ENCODE peak calls at places on chromosomes 3 and 15, in five cellular contexts. One of them, this sample, is unnamed.

GRCh38 chr15:47717036-47717611 is at the start of gene SEMA6D:
- DNase-seq in K562: no peak
- DNase-seq in stomach: peak
- DNase-seq in sigmoid colon: peak
- DNase-seq in HCT116: no peak
- DNase-seq in this sample: peak

GRCh38 chr3:107545680-107546120 is 22.9 kb downstream of the BBX start:
- DNase-seq in sigmoid colon: no peak
- DNase-seq in HCT116: no peak
- DNase-seq in K562: no peak
- DNase-seq in stomach: no peak
- DNase-seq in this sample: no peak

GRCh38 chr3:72011495-72011894 is 226.5 kb upstream of the PROK2 start:
- DNase-seq in stomach: no peak
- DNase-seq in K562: no peak
- DNase-seq in HCT116: no peak
- DNase-seq in sigmoid colon: no peak
- DNase-seq in this sample: no peak

GRCh38 chr3:89521328-89521727 is 413.9 kb downstream of the EPHA3 start:
- DNase-seq in stomach: no peak
- DNase-seq in K562: no peak
- DNase-seq in HCT116: no peak
- DNase-seq in sigmoid colon: no peak
- DNase-seq in this sample: no peak

GRCh38 chr3:8964436-8965370 is 1.4 kb upstream of the RAD18 start:
- DNase-seq in HCT116: peak
- DNase-seq in stomach: peak
- DNase-seq in K562: no peak
- DNase-seq in sigmoid colon: no peak
- DNase-seq in this sample: no peak

GRCh38 chr3:62911531-62911930 is 36.3 kb upstream of the CADPS start:
- DNase-seq in sigmoid colon: no peak
- DNase-seq in K562: no peak
- DNase-seq in stomach: no peak
- DNase-seq in HCT116: no peak
- DNase-seq in this sample: no peak

GRCh38 chr3:172096881-172097420 is 57.6 kb downstream of the FNDC3B start:
- DNase-seq in stomach: peak
- DNase-seq in sigmoid colon: no peak
- DNase-seq in K562: peak
- DNase-seq in HCT116: no peak
- DNase-seq in this sample: no peak

GRCh38 chr15:59686389-59686788 is 2.7 kb downstream of the BNIP2 start:
- DNase-seq in HCT116: no peak
- DNase-seq in sigmoid colon: no peak
- DNase-seq in stomach: no peak
- DNase-seq in K562: no peak
- DNase-seq in this sample: peak

GRCh38 chr3:23356169-23356568 is 153.0 kb downstream of the UBE2E2 start:
- DNase-seq in sigmoid colon: no peak
- DNase-seq in HCT116: no peak
- DNase-seq in stomach: no peak
- DNase-seq in K562: no peak
- DNase-seq in this sample: no peak

DNA sequence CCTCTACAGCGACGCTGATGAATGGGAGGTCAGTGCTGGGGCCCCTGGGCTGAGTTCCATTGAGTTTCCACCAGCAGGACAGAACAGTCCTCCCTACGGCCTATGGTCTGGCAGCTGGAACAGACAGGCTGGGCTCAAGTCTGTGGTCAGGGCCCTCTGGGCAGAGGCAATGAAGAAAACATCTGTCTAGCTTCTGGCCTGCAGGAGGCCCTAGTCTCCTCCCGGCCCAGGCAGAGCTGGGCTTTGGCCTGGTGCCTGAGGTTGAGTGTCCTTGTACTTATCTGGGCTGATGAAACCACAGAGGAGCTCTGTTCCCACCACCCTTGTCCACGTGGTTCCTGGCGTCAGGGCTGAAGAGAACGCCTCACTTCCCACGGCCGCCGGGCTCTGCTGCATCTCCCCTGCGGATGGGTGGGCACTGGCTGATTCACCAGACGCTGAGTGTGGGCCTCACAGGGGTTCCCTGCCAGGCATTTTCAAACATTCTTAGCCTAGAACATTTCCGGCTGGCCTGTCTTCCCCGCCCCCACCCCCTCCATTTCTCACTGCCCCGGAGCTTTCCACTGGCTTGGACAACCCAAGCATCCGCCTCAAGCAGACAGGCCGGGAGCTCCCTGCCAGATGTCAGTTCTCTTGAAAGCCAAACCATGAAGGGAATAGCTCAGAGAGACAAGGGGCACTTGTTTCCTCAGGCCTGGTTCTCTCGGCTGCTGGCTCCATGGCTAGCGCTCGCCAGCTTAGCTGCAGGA is 20.3 kb downstream of the PPCDC start:
- DNase-seq in K562: peak
- DNase-seq in HCT116: no peak
- DNase-seq in stomach: peak
- DNase-seq in sigmoid colon: peak
- DNase-seq in this sample: peak
- TF ChIP-seq CTCF in K562: peak
- TF ChIP-seq CTCF in HCT116: no peak
- TF ChIP-seq CTCF in stomach: no peak
- TF ChIP-seq CTCF in sigmoid colon: peak
- TF ChIP-seq CTCF in this sample: peak

GRCh38 chr3:46400846-46401245 is 6.0 kb downstream of the CCR5AS start:
- DNase-seq in HCT116: no peak
- DNase-seq in K562: no peak
- DNase-seq in sigmoid colon: no peak
- DNase-seq in stomach: no peak
- DNase-seq in this sample: no peak

GRCh38 chr3:46401579-46401978 is 5.3 kb downstream of the CCR5AS start:
- DNase-seq in K562: no peak
- DNase-seq in sigmoid colon: no peak
- DNase-seq in stomach: no peak
- DNase-seq in HCT116: no peak
- DNase-seq in this sample: no peak

GRCh38 chr3:46398186-46398955 is 8.5 kb downstream of the CCR5AS start:
- DNase-seq in stomach: no peak
- DNase-seq in sigmoid colon: no peak
- DNase-seq in K562: no peak
- DNase-seq in HCT116: no peak
- DNase-seq in this sample: no peak

GRCh38 chr3:46399557-46399956 is 7.3 kb downstream of the CCR5AS start:
- DNase-seq in stomach: no peak
- DNase-seq in sigmoid colon: no peak
- DNase-seq in HCT116: no peak
- DNase-seq in K562: no peak
- DNase-seq in this sample: no peak

DNA sequence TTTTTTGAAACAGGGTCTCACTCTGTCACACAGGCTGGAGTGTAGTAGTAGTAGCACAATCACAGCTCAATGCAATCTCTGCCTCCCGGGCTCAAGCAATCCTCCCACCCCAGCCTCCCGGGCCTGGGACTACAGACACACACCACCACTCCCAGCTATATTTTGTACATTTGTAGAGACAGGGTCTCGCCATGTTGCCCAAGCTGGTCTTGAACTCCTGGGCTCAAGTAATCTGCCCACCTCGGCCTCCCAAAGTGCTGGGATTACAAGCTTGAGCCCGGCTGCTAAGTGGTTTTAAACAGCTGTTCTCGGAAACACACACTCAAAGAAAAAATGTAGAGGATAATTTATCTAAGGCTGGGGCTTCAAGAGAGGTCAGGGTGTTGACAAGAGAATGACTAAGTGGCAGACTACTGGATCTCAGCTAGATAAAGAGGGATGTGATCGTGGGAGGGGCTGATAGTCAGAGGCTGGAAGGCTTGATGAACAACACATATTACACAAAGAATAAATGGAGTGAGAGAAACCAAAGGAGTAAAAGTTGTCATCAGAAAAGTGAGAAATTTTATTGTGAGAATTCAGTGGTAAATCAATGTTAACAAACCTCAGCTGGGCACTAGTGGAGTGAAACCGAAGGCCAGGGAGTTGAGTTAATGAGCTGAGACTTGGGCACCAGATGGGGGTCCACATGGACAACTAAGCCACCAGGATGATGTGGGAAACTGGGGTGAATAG is 6.7 kb downstream of the CCR5AS start:
- DNase-seq in stomach: no peak
- DNase-seq in K562: peak
- DNase-seq in HCT116: no peak
- DNase-seq in sigmoid colon: no peak
- DNase-seq in this sample: no peak
- TF ChIP-seq POLR2A in stomach: no peak
- TF ChIP-seq POLR2A in K562: no peak
- TF ChIP-seq POLR2A in HCT116: no peak
- TF ChIP-seq POLR2A in sigmoid colon: no peak
- TF ChIP-seq POLR2A in this sample: no peak

DNA sequence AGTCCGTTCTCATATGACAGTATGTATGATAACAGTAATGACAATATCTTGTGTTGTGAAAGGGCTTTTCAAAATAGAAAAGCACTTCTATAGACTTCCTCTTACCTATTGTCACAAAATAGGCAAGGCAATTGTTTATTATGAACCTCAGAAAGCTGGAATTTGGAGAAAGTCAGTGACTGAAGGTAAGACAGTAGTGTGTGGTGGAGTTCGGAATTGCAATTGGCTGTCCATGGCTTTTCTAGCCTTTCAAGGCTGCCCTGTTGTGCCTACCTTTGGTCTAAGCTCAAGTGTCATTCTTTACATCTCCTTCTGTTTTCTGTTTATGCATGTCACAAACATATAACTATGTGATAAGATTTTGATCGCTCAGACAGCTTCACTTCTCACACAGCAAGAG is 219.3 kb upstream of the NR2E3 start:
- DNase-seq in HCT116: no peak
- DNase-seq in sigmoid colon: no peak
- DNase-seq in stomach: no peak
- DNase-seq in K562: no peak
- DNase-seq in this sample: no peak
- TF ChIP-seq CTCF in HCT116: peak
- TF ChIP-seq CTCF in sigmoid colon: no peak
- TF ChIP-seq CTCF in stomach: peak
- TF ChIP-seq CTCF in K562: no peak
- TF ChIP-seq CTCF in this sample: no peak

GRCh38 chr3:66795365-66795764 is 202.7 kb upstream of the KBTBD8 start:
- DNase-seq in sigmoid colon: no peak
- DNase-seq in HCT116: no peak
- DNase-seq in K562: no peak
- DNase-seq in stomach: no peak
- DNase-seq in this sample: no peak
- TF ChIP-seq POLR2A in sigmoid colon: no peak
- TF ChIP-seq POLR2A in HCT116: no peak
- TF ChIP-seq POLR2A in K562: no peak
- TF ChIP-seq POLR2A in stomach: no peak
- TF ChIP-seq POLR2A in this sample: no peak

GRCh38 chr3:66018047-66019033 is 20.4 kb downstream of the MAGI1 start:
- DNase-seq in stomach: no peak
- DNase-seq in HCT116: no peak
- DNase-seq in K562: no peak
- DNase-seq in sigmoid colon: no peak
- DNase-seq in this sample: no peak
- TF ChIP-seq CTCF in stomach: no peak
- TF ChIP-seq CTCF in HCT116: peak
- TF ChIP-seq CTCF in K562: no peak
- TF ChIP-seq CTCF in sigmoid colon: no peak
- TF ChIP-seq CTCF in this sample: no peak

GRCh38 chr3:12484198-12484982 is at the start of gene TSEN2:
- DNase-seq in K562: peak
- DNase-seq in HCT116: peak
- DNase-seq in stomach: peak
- DNase-seq in sigmoid colon: peak
- DNase-seq in this sample: peak
- TF ChIP-seq POLR2A in K562: peak
- TF ChIP-seq POLR2A in HCT116: peak
- TF ChIP-seq POLR2A in stomach: no peak
- TF ChIP-seq POLR2A in sigmoid colon: no peak
- TF ChIP-seq POLR2A in this sample: peak

GRCh38 chr3:160758929-160759577 is 3.0 kb downstream of the PPM1L start:
- DNase-seq in HCT116: no peak
- DNase-seq in stomach: no peak
- DNase-seq in K562: no peak
- DNase-seq in sigmoid colon: no peak
- DNase-seq in this sample: no peak
- TF ChIP-seq CTCF in HCT116: no peak
- TF ChIP-seq CTCF in stomach: peak
- TF ChIP-seq CTCF in K562: no peak
- TF ChIP-seq CTCF in sigmoid colon: no peak
- TF ChIP-seq CTCF in this sample: no peak

GRCh38 chr3:58335432-58335947 is 2.8 kb downstream of the PXK start:
- DNase-seq in K562: no peak
- DNase-seq in HCT116: no peak
- DNase-seq in stomach: no peak
- DNase-seq in sigmoid colon: no peak
- DNase-seq in this sample: no peak
- TF ChIP-seq POLR2A in K562: no peak
- TF ChIP-seq POLR2A in HCT116: no peak
- TF ChIP-seq POLR2A in stomach: no peak
- TF ChIP-seq POLR2A in sigmoid colon: no peak
- TF ChIP-seq POLR2A in this sample: no peak

GRCh38 chr15:40906947-40907802 is 12.9 kb downstream of the VPS18 start:
- DNase-seq in stomach: peak
- DNase-seq in sigmoid colon: no peak
- DNase-seq in HCT116: no peak
- DNase-seq in K562: peak
- DNase-seq in this sample: no peak

GRCh38 chr15:40906101-40906946 is 12.1 kb downstream of the VPS18 start:
- DNase-seq in sigmoid colon: peak
- DNase-seq in stomach: peak
- DNase-seq in K562: peak
- DNase-seq in HCT116: peak
- DNase-seq in this sample: peak

GRCh38 chr15:40909662-40910625 is 15.7 kb downstream of the VPS18 start:
- DNase-seq in sigmoid colon: no peak
- DNase-seq in HCT116: no peak
- DNase-seq in stomach: no peak
- DNase-seq in K562: no peak
- DNase-seq in this sample: no peak

GRCh38 chr15:40911139-40911538 is 16.9 kb downstream of the VPS18 start:
- DNase-seq in sigmoid colon: no peak
- DNase-seq in HCT116: no peak
- DNase-seq in stomach: no peak
- DNase-seq in K562: no peak
- DNase-seq in this sample: no peak

GRCh38 chr15:40908095-40908494 is 13.8 kb downstream of the VPS18 start:
- DNase-seq in stomach: no peak
- DNase-seq in K562: no peak
- DNase-seq in HCT116: no peak
- DNase-seq in sigmoid colon: no peak
- DNase-seq in this sample: no peak
- TF ChIP-seq CTCF in stomach: no peak
- TF ChIP-seq CTCF in K562: no peak
- TF ChIP-seq CTCF in HCT116: no peak
- TF ChIP-seq CTCF in sigmoid colon: no peak
- TF ChIP-seq CTCF in this sample: no peak